ENCODE peak calls at places on chromosomes 13 and 19, in ten cellular contexts. D, O, U, M, V, B, Q, W, N and P are unnamed samples.
A peak's percentile ranks its signal among the peaks of the same experiment; 100 is the strongest.

GRCh38 chr13:19818223-19818842 is 35.6 kb upstream of the PSPC1 start:
- DNase-seq in D (no peak), O (peak; percentile 13), U (peak; percentile 92), M (no peak), V (peak; percentile 12), B (peak; percentile 50), Q (peak; percentile 2), W (no peak), N (peak; percentile 15), P (no peak)

GRCh38 chr13:30577381-30577780 is 40.3 kb upstream of the USPL1 start:
- DNase-seq in D (peak; percentile 90), O (peak; percentile 97), U (no peak), M (peak; percentile 55), V (peak; percentile 71), B (peak; percentile 94), Q (peak; percentile 15), W (peak; percentile 87), N (peak; percentile 22), P (no peak)

GRCh38 chr19:56222901-56223300 is 20.8 kb downstream of the ZSCAN5C start:
- DNase-seq in D (no peak), O (no peak), U (no peak), M (no peak), V (no peak), B (no peak), Q (no peak), W (no peak), N (no peak), P (no peak)

GRCh38 chr19:18588611-18589379 is at the start of gene REX1BD:
- DNase-seq in D (peak; percentile 76), O (peak; percentile 87), U (peak; percentile 88), M (peak; percentile 68), V (peak; percentile 92), B (peak; percentile 73), Q (peak; percentile 82), W (peak; percentile 88), N (peak; percentile 88), P (no peak)

GRCh38 chr19:11064831-11065303 is 24.4 kb upstream of the LDLR start:
- DNase-seq in D (no peak), O (peak; percentile 54), U (no peak), M (no peak), V (no peak), B (peak; percentile 39), Q (no peak), W (no peak), N (peak; percentile 28), P (no peak)

GRCh38 chr13:29800687-29801086 is 49.7 kb downstream of the UBL3 start:
- DNase-seq in D (no peak), O (no peak), U (peak; percentile 16), M (no peak), V (no peak), B (no peak), Q (no peak), W (no peak), N (no peak), P (no peak)

GRCh38 chr19:44142014-44142523 is 715 bp downstream of the ZNF234 start:
- DNase-seq in D (peak; percentile 43), O (peak; percentile 69), U (no peak), M (no peak), V (peak; percentile 35), B (peak; percentile 45), Q (no peak), W (no peak), N (peak; percentile 14), P (no peak)

GRCh38 chr19:20662421-20663105 is 1.2 kb upstream of the ZNF626 start:
- DNase-seq in D (no peak), O (no peak), U (no peak), M (no peak), V (no peak), B (no peak), Q (no peak), W (no peak), N (no peak), P (no peak)

GRCh38 chr19:3954107-3954506 is 16.8 kb downstream of the DAPK3 start:
- DNase-seq in D (no peak), O (no peak), U (no peak), M (no peak), V (no peak), B (no peak), Q (no peak), W (no peak), N (no peak), P (no peak)

GRCh38 chr19:3949997-3950859 is 17.4 kb downstream of the NMRK2 start:
- DNase-seq in D (no peak), O (no peak), U (no peak), M (no peak), V (no peak), B (no peak), Q (no peak), W (no peak), N (no peak), P (no peak)

GRCh38 chr19:3949294-3949693 is 16.4 kb downstream of the NMRK2 start:
- DNase-seq in D (no peak), O (no peak), U (no peak), M (no peak), V (no peak), B (no peak), Q (no peak), W (no peak), N (no peak), P (no peak)

GRCh38 chr19:3955688-3956087 is 15.2 kb downstream of the DAPK3 start:
- DNase-seq in D (no peak), O (no peak), U (no peak), M (no peak), V (no peak), B (no peak), Q (no peak), W (no peak), N (no peak), P (no peak)

GRCh38 chr19:3950871-3951861 is 18.3 kb downstream of the NMRK2 start:
- DNase-seq in D (no peak), O (no peak), U (no peak), M (no peak), V (no peak), B (no peak), Q (no peak), W (no peak), N (peak; percentile 80), P (no peak)
- H3K4me3 ChIP-seq in D (no peak overlapping the region), O (no peak overlapping the region), U (no peak overlapping the region), M (no peak overlapping the region), V (no peak overlapping the region), B (no peak overlapping the region), Q (no peak overlapping the region), W (no peak overlapping the region), N (peak overlapping the region; percentile 84), P (no peak overlapping the region)

GRCh38 chr19:15108845-15109767 is 1.9 kb downstream of the SYDE1 start:
- DNase-seq in D (no peak), O (no peak), U (no peak), M (no peak), V (no peak), B (no peak), Q (no peak), W (no peak), N (no peak), P (no peak)
- H3K4me3 ChIP-seq in D (peak overlapping the region; percentile 67), O (peak overlapping the region; percentile 96), U (no peak overlapping the region), M (no peak overlapping the region), V (no peak overlapping the region), B (peak overlapping the region; percentile 82), Q (no peak overlapping the region), W (no peak overlapping the region), N (peak overlapping the region; percentile 67), P (no peak overlapping the region)

GRCh38 chr13:47932953-47933687 is 68.0 kb downstream of the SUCLA2 start:
- DNase-seq in D (no peak), O (no peak), U (peak; percentile 24), M (no peak), V (no peak), B (no peak), Q (no peak), W (no peak), N (no peak), P (no peak)

GRCh38 chr13:47929156-47929555 is 71.9 kb downstream of the SUCLA2 start:
- DNase-seq in D (peak; percentile 54), O (peak; percentile 67), U (no peak), M (no peak), V (no peak), B (peak; percentile 25), Q (no peak), W (no peak), N (no peak), P (no peak)

GRCh38 chr13:47934371-47934770 is 66.7 kb downstream of the SUCLA2 start:
- DNase-seq in D (no peak), O (no peak), U (no peak), M (no peak), V (no peak), B (peak; percentile 18), Q (no peak), W (no peak), N (no peak), P (no peak)

GRCh38 chr13:47930649-47931165 is 70.4 kb downstream of the SUCLA2 start:
- DNase-seq in D (no peak), O (no peak), U (no peak), M (no peak), V (no peak), B (no peak), Q (no peak), W (no peak), N (no peak), P (no peak)

DNA sequence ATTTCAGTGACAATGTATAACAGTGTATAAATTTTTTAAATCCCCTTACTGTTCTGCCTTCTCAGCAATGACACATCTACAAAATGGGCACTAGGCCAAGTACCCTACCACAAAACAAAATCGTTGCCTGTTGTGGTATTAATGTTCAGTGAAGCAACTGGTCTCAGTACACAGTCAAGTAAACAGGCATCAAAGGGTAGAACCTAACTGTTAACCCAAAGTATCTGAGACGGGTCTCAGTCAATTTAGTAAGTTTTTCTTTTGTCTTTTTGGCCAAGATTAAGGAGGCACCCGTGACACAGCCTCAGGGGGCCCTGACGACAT is 67.4 kb downstream of the SUCLA2 start:
- DNase-seq in D (peak; percentile 6), O (no peak), U (no peak), M (no peak), V (peak; percentile 61), B (peak; percentile 62), Q (no peak), W (no peak), N (no peak), P (no peak)
- H3K4me3 ChIP-seq in D (no peak overlapping the region), O (no peak overlapping the region), U (no peak overlapping the region), M (no peak overlapping the region), V (no peak overlapping the region), B (no peak overlapping the region), Q (no peak overlapping the region), W (no peak overlapping the region), N (no peak overlapping the region), P (no peak overlapping the region)

GRCh38 chr19:13255041-13255718 is 105.0 kb downstream of the IER2 start:
- DNase-seq in D (no peak), O (no peak), U (no peak), M (no peak), V (no peak), B (no peak), Q (no peak), W (no peak), N (no peak), P (no peak)

GRCh38 chr19:13256918-13257317 is 106.7 kb downstream of the IER2 start:
- DNase-seq in D (no peak), O (no peak), U (no peak), M (no peak), V (no peak), B (no peak), Q (no peak), W (no peak), N (no peak), P (no peak)

GRCh38 chr19:13255719-13256059 is 105.5 kb downstream of the IER2 start:
- DNase-seq in D (no peak), O (no peak), U (no peak), M (no peak), V (no peak), B (no peak), Q (no peak), W (no peak), N (no peak), P (no peak)

GRCh38 chr19:13262450-13262849 is 112.2 kb downstream of the IER2 start:
- DNase-seq in D (peak; percentile 48), O (peak; percentile 65), U (peak; percentile 59), M (peak; percentile 34), V (peak; percentile 14), B (peak; percentile 74), Q (no peak), W (peak; percentile 50), N (no peak), P (peak; percentile 37)

DNA sequence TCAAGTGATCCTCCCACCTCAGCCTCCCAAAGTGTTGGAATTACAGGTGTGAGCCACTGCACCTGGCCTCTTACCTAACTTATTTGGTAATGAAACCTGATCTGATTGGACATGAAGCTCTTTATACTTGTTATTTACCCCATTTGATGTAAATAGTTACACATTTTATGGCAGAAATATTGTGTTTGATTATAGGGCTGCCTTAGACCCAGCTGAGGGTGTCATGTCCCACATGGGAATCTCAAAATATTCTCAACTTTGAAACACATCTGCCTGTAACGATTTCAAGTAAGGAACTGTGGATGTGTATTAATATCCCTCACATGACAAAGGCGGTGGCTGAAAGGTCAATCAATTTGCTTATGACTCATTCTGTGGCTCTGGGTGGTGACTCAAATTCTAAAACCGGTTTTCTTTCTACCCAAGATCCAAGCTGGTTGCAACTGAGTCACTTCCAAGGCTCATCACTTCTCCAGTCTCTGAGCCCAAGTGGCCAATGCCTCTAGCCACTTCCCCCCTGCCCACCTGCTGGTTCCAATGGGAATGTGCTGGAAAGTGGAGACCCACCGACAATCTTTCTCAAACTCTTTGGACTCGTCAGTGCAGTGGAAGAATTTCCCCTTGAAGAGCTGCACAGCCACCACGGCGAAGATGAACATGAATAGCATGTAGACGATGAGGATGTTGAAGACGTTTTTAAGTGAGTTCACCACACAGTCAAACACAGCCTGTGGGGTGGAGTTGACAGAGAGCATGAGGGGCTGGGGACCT is 110.9 kb downstream of the IER2 start:
- DNase-seq in D (peak; percentile 87), O (peak; percentile 97), U (no peak), M (peak; percentile 90), V (peak; percentile 3), B (peak; percentile 86), Q (no peak), W (no peak), N (no peak), P (no peak)
- H3K4me3 ChIP-seq in D (no peak overlapping the region), O (no peak overlapping the region), U (no peak overlapping the region), M (peak overlapping the region; percentile 38), V (no peak overlapping the region), B (no peak overlapping the region), Q (no peak overlapping the region), W (no peak overlapping the region), N (no peak overlapping the region), P (no peak overlapping the region)